ENCODE peak calls at places on chromosomes 6 and 20, in four cellular contexts. One of them, this sample, is unnamed.
A peak's percentile ranks its signal among the peaks of the same experiment; 100 is the strongest.

GRCh38 chr20:36474563-36474962 is 66.8 kb upstream of the MYL9 start:
- DNase-seq in A172: no peak
- DNase-seq in CD4-positive, alpha-beta T cell: no peak
- DNase-seq in sciatic nerve: no peak
- DNase-seq in this sample: no peak

GRCh38 chr6:17877890-17878440 is 109.5 kb downstream of the KIF13A start:
- DNase-seq in A172: no peak
- DNase-seq in sciatic nerve: no peak
- DNase-seq in CD4-positive, alpha-beta T cell: no peak
- DNase-seq in this sample: no peak

GRCh38 chr6:105790635-105791034 is 295.5 kb upstream of the PRDM1 start:
- DNase-seq in A172: no peak
- DNase-seq in CD4-positive, alpha-beta T cell: no peak
- DNase-seq in sciatic nerve: no peak
- DNase-seq in this sample: no peak

GRCh38 chr20:63114006-63114692 is 101.8 kb downstream of the YTHDF1 start:
- DNase-seq in sciatic nerve: no peak
- DNase-seq in A172: no peak
- DNase-seq in CD4-positive, alpha-beta T cell: no peak
- DNase-seq in this sample: no peak

GRCh38 chr20:62697468-62697912 is 11.1 kb upstream of the NTSR1 start:
- DNase-seq in sciatic nerve: no peak
- DNase-seq in CD4-positive, alpha-beta T cell: no peak
- DNase-seq in A172: no peak
- DNase-seq in this sample: no peak

GRCh38 chr6:151349651-151350270 is 41.6 kb downstream of the ZBTB2 start:
- DNase-seq in sciatic nerve: no peak
- DNase-seq in CD4-positive, alpha-beta T cell: no peak
- DNase-seq in A172: no peak
- DNase-seq in this sample: no peak

GRCh38 chr6:125637207-125637606 is 112.2 kb upstream of the HEY2 start:
- DNase-seq in CD4-positive, alpha-beta T cell: no peak
- DNase-seq in A172: no peak
- DNase-seq in sciatic nerve: no peak
- DNase-seq in this sample: no peak

GRCh38 chr6:39073471-39074355 is 25.1 kb downstream of the GLP1R start:
- DNase-seq in sciatic nerve: no peak
- DNase-seq in CD4-positive, alpha-beta T cell: no peak
- DNase-seq in A172: no peak
- DNase-seq in this sample: no peak

GRCh38 chr6:4564746-4565145 is 211.5 kb upstream of the CDYL start:
- DNase-seq in A172: no peak
- DNase-seq in CD4-positive, alpha-beta T cell: no peak
- DNase-seq in sciatic nerve: no peak
- DNase-seq in this sample: no peak

GRCh38 chr6:7914991-7915789 is 4.6 kb upstream of the TXNDC5 start:
- DNase-seq in A172: no peak
- DNase-seq in CD4-positive, alpha-beta T cell: no peak
- DNase-seq in sciatic nerve: no peak
- DNase-seq in this sample: no peak

GRCh38 chr6:13574149-13574570 is 241 bp upstream of the SIRT5 start:
- DNase-seq in CD4-positive, alpha-beta T cell: peak; percentile 91
- DNase-seq in sciatic nerve: peak; percentile 92
- DNase-seq in A172: peak; percentile 81
- DNase-seq in this sample: peak; percentile 96

GRCh38 chr6:27672113-27672799 is 199.4 kb upstream of the ZNF184 start:
- DNase-seq in CD4-positive, alpha-beta T cell: no peak
- DNase-seq in sciatic nerve: no peak
- DNase-seq in A172: peak; percentile 72
- DNase-seq in this sample: no peak

GRCh38 chr6:92011681-92012245 is 1407.6 kb downstream of the EPHA7 start:
- DNase-seq in CD4-positive, alpha-beta T cell: no peak
- DNase-seq in A172: no peak
- DNase-seq in sciatic nerve: no peak
- DNase-seq in this sample: no peak

GRCh38 chr20:53180928-53181362 is 208.8 kb downstream of the TSHZ2 start:
- DNase-seq in sciatic nerve: no peak
- DNase-seq in CD4-positive, alpha-beta T cell: no peak
- DNase-seq in A172: no peak
- DNase-seq in this sample: no peak

GRCh38 chr6:167668019-167668753 is 158.5 kb upstream of the AFDN start:
- DNase-seq in sciatic nerve: no peak
- DNase-seq in A172: no peak
- DNase-seq in CD4-positive, alpha-beta T cell: no peak
- DNase-seq in this sample: no peak

GRCh38 chr6:46676604-46677313 is 10.9 kb upstream of the TDRD6 start:
- DNase-seq in CD4-positive, alpha-beta T cell: no peak
- DNase-seq in A172: no peak
- DNase-seq in sciatic nerve: no peak
- DNase-seq in this sample: no peak

GRCh38 chr6:84280030-84280429 is 52.6 kb upstream of the CEP162 start:
- DNase-seq in A172: no peak
- DNase-seq in CD4-positive, alpha-beta T cell: no peak
- DNase-seq in sciatic nerve: no peak
- DNase-seq in this sample: no peak

GRCh38 chr6:43771858-43772570 is 2.0 kb downstream of the VEGFA start:
- DNase-seq in A172: peak; percentile 18
- DNase-seq in CD4-positive, alpha-beta T cell: peak; percentile 10
- DNase-seq in sciatic nerve: no peak
- DNase-seq in this sample: peak; percentile 17

GRCh38 chr20:61760321-61761112 is 305.2 kb downstream of the TAF4 start:
- DNase-seq in sciatic nerve: peak; percentile 21
- DNase-seq in A172: no peak
- DNase-seq in CD4-positive, alpha-beta T cell: no peak
- DNase-seq in this sample: no peak

GRCh38 chr20:8242066-8242465 is 110.0 kb downstream of the PLCB1 start:
- DNase-seq in CD4-positive, alpha-beta T cell: no peak
- DNase-seq in A172: no peak
- DNase-seq in sciatic nerve: no peak
- DNase-seq in this sample: no peak

GRCh38 chr6:7107578-7108195 is at the start of gene RREB1:
- DNase-seq in CD4-positive, alpha-beta T cell: peak; percentile 41
- DNase-seq in A172: peak; percentile 37
- DNase-seq in sciatic nerve: peak; percentile 76
- DNase-seq in this sample: peak; percentile 59

GRCh38 chr20:37314617-37315292 is 25.3 kb downstream of the MANBAL start:
- DNase-seq in A172: no peak
- DNase-seq in CD4-positive, alpha-beta T cell: no peak
- DNase-seq in sciatic nerve: peak; percentile 72
- DNase-seq in this sample: no peak

GRCh38 chr6:76984572-76984971 is 478.7 kb downstream of the HTR1B start:
- DNase-seq in A172: no peak
- DNase-seq in CD4-positive, alpha-beta T cell: no peak
- DNase-seq in sciatic nerve: no peak
- DNase-seq in this sample: no peak

GRCh38 chr6:160400426-160400825 is 52.2 kb downstream of the SLC22A3 start:
- DNase-seq in sciatic nerve: no peak
- DNase-seq in CD4-positive, alpha-beta T cell: no peak
- DNase-seq in A172: no peak
- DNase-seq in this sample: no peak

GRCh38 chr20:52127309-52127708 is 64.3 kb downstream of the ZFP64 start:
- DNase-seq in A172: no peak
- DNase-seq in sciatic nerve: no peak
- DNase-seq in CD4-positive, alpha-beta T cell: no peak
- DNase-seq in this sample: no peak

GRCh38 chr6:19789100-19789805 is 47.9 kb upstream of the ID4 start:
- DNase-seq in sciatic nerve: no peak
- DNase-seq in CD4-positive, alpha-beta T cell: no peak
- DNase-seq in A172: no peak
- DNase-seq in this sample: no peak

GRCh38 chr6:3139090-3139903 is 18.0 kb downstream of the TUBB2A start:
- DNase-seq in sciatic nerve: peak; percentile 71
- DNase-seq in CD4-positive, alpha-beta T cell: no peak
- DNase-seq in A172: peak; percentile 41
- DNase-seq in this sample: no peak

GRCh38 chr20:19995220-19995863 is 21.8 kb upstream of the NAA20 start:
- DNase-seq in A172: peak; percentile 70
- DNase-seq in CD4-positive, alpha-beta T cell: no peak
- DNase-seq in sciatic nerve: no peak
- DNase-seq in this sample: peak; percentile 14

GRCh38 chr6:126811307-126811706 is 307.2 kb upstream of the RSPO3 start:
- DNase-seq in A172: no peak
- DNase-seq in sciatic nerve: no peak
- DNase-seq in CD4-positive, alpha-beta T cell: no peak
- DNase-seq in this sample: no peak

GRCh38 chr6:126574301-126574700 is 234.4 kb downstream of the CENPW start:
- DNase-seq in CD4-positive, alpha-beta T cell: no peak
- DNase-seq in A172: no peak
- DNase-seq in sciatic nerve: no peak
- DNase-seq in this sample: no peak

GRCh38 chr20:54093423-54094267 is 23.3 kb upstream of the BCAS1 start:
- DNase-seq in sciatic nerve: no peak
- DNase-seq in A172: no peak
- DNase-seq in CD4-positive, alpha-beta T cell: no peak
- DNase-seq in this sample: no peak

GRCh38 chr6:16849280-16850210 is 88.3 kb upstream of the ATXN1 start:
- DNase-seq in A172: peak; percentile 89
- DNase-seq in CD4-positive, alpha-beta T cell: no peak
- DNase-seq in sciatic nerve: no peak
- DNase-seq in this sample: no peak

GRCh38 chr6:163460307-163460782 is 45.8 kb downstream of the QKI start:
- DNase-seq in sciatic nerve: no peak
- DNase-seq in CD4-positive, alpha-beta T cell: no peak
- DNase-seq in A172: no peak
- DNase-seq in this sample: no peak

GRCh38 chr6:78231002-78231401 is 578.2 kb downstream of the MEI4 start:
- DNase-seq in A172: no peak
- DNase-seq in sciatic nerve: no peak
- DNase-seq in CD4-positive, alpha-beta T cell: no peak
- DNase-seq in this sample: no peak

GRCh38 chr6:95797054-95797453 is 218.7 kb upstream of the FUT9 start:
- DNase-seq in CD4-positive, alpha-beta T cell: no peak
- DNase-seq in A172: no peak
- DNase-seq in sciatic nerve: no peak
- DNase-seq in this sample: no peak

GRCh38 chr6:35048031-35048613 is 93.0 kb downstream of the TCP11 start:
- DNase-seq in CD4-positive, alpha-beta T cell: no peak
- DNase-seq in A172: no peak
- DNase-seq in sciatic nerve: no peak
- DNase-seq in this sample: no peak

GRCh38 chr20:13613917-13614316 is 24.8 kb downstream of the TASP1 start:
- DNase-seq in A172: no peak
- DNase-seq in CD4-positive, alpha-beta T cell: no peak
- DNase-seq in sciatic nerve: no peak
- DNase-seq in this sample: no peak

This sample was measured in CD8-positive, alpha-beta memory T cell.